ENCODE peak calls at places on chromosomes 5 and 9, in seven cellular contexts. F is heart right ventricle, Y is tibial artery, V is lower lobe of right lung, O is foreskin fibroblast, U is psoas muscle, T is suprapubic skin. I is an unnamed sample.

GRCh38 chr5:14258840-14259239 is 115.7 kb downstream of the TRIO start:
- DNase-seq in Y (no peak), T (no peak), U (no peak), V (no peak), O (no peak), F (no peak), I (no peak)

GRCh38 chr5:79133121-79133656 is 21.6 kb downstream of the BHMT start:
- DNase-seq in F (no peak), Y (no peak), T (no peak), U (no peak), O (peak), V (no peak), I (peak)

GRCh38 chr5:148583421-148583965 is 70.8 kb downstream of the HTR4 start:
- DNase-seq in T (no peak), F (no peak), Y (no peak), V (no peak), U (no peak), O (no peak), I (no peak)

GRCh38 chr5:138303365-138303764 is 28.2 kb downstream of the CDC25C start:
- DNase-seq in F (no peak), O (peak), Y (no peak), V (no peak), U (no peak), T (no peak), I (peak)

GRCh38 chr5:54148858-54149257 is 161.5 kb downstream of the ARL15 start:
- DNase-seq in T (no peak), V (no peak), Y (no peak), U (no peak), O (no peak), F (no peak), I (peak)

GRCh38 chr5:139904566-139905400 is 109.2 kb downstream of the PSD2 start:
- DNase-seq in T (peak), O (peak), F (no peak), Y (no peak), U (no peak), V (no peak), I (no peak)

GRCh38 chr5:157651623-157652376 is 438 bp downstream of the SOX30 start:
- DNase-seq in Y (peak), V (peak), U (peak), T (no peak), F (peak), O (no peak), I (peak)

GRCh38 chr5:78916044-78916443 is 69.1 kb downstream of the ARSB start:
- DNase-seq in F (no peak), Y (no peak), V (no peak), U (no peak), T (no peak), O (no peak), I (no peak)

GRCh38 chr5:59745422-59745863 is 148.1 kb downstream of the PDE4D start:
- DNase-seq in U (peak), O (peak), T (no peak), F (no peak), Y (peak), V (no peak), I (peak)

GRCh38 chr5:10151656-10152055 is 98.0 kb downstream of the ATPSCKMT start:
- DNase-seq in Y (no peak), T (no peak), V (no peak), F (no peak), O (no peak), U (no peak), I (no peak)

GRCh38 chr5:72611111-72611724 is 104.0 kb upstream of the ZNF366 start:
- DNase-seq in V (peak), F (peak), T (no peak), O (peak), U (peak), Y (peak), I (peak)

GRCh38 chr5:116487045-116487444 is 87.6 kb downstream of the SEMA6A start:
- DNase-seq in Y (no peak), T (no peak), V (no peak), F (no peak), U (no peak), O (no peak), I (no peak)

GRCh38 chr5:99122976-99123375 is 194.2 kb upstream of the CHD1 start:
- DNase-seq in V (no peak), F (no peak), O (no peak), Y (no peak), U (no peak), T (no peak), I (no peak)

GRCh38 chr9:117616436-117616835 is 87.8 kb upstream of the TLR4 start:
- DNase-seq in O (no peak), T (no peak), U (no peak), F (no peak), V (no peak), Y (no peak), I (no peak)

GRCh38 chr5:90279091-90279490 is 130.5 kb downstream of the CETN3 start:
- DNase-seq in F (no peak), O (peak), U (no peak), T (no peak), V (no peak), Y (no peak), I (no peak)

GRCh38 chr5:35198096-35198495 is 32.2 kb downstream of the PRLR start:
- DNase-seq in V (peak), T (no peak), Y (peak), O (peak), F (peak), U (peak), I (peak)

GRCh38 chr5:180170111-180170809 is 38.8 kb downstream of the RASGEF1C start:
- DNase-seq in U (no peak), Y (no peak), O (no peak), F (no peak), T (no peak), V (no peak), I (no peak)

GRCh38 chr9:35659340-35659739 is 1.2 kb downstream of the CCDC107 start:
- DNase-seq in U (no peak), O (peak), T (no peak), V (no peak), Y (peak), F (no peak), I (peak)

GRCh38 chr9:125759812-125760134 is 12.6 kb downstream of the PBX3 start:
- DNase-seq in O (no peak), F (no peak), V (no peak), Y (no peak), U (no peak), T (no peak), I (no peak)

GRCh38 chr5:149407331-149408251 is 28.5 kb upstream of the IL17B start:
- DNase-seq in V (no peak), O (no peak), Y (no peak), F (no peak), U (no peak), T (no peak), I (peak)

GRCh38 chr9:133403766-133404439 is 13.9 kb downstream of the REXO4 start:
- DNase-seq in T (no peak), U (peak), F (no peak), V (peak), O (no peak), Y (no peak), I (peak)

GRCh38 chr9:34256104-34256503 is 73.0 kb downstream of the KIF24 start:
- DNase-seq in O (no peak), F (no peak), U (peak), T (no peak), Y (no peak), V (no peak), I (no peak)

GRCh38 chr9:90340421-90340820 is 302.2 kb downstream of the DIRAS2 start:
- DNase-seq in U (no peak), F (no peak), V (no peak), Y (no peak), T (no peak), O (peak), I (peak)

GRCh38 chr9:101907466-101907865 is 169.0 kb upstream of the GRIN3A start:
- DNase-seq in T (no peak), Y (no peak), V (no peak), O (no peak), U (no peak), F (no peak), I (no peak)

GRCh38 chr5:148145916-148146315 is 22.4 kb upstream of the SPINK14 start:
- DNase-seq in F (no peak), T (no peak), O (no peak), U (no peak), V (no peak), Y (no peak), I (peak)

GRCh38 chr9:137138058-137138697 is 776 bp upstream of the GRIN1 start:
- DNase-seq in U (no peak), F (no peak), V (no peak), T (no peak), Y (no peak), O (no peak), I (no peak)

GRCh38 chr5:119411935-119412623 is 40.2 kb upstream of the HSD17B4 start:
- DNase-seq in U (peak), F (peak), O (peak), T (no peak), Y (peak), V (no peak), I (peak)

GRCh38 chr5:109016300-109016699 is 268.6 kb downstream of the FER start:
- DNase-seq in U (no peak), F (no peak), O (no peak), T (no peak), Y (no peak), V (no peak), I (peak)

GRCh38 chr9:20508242-20508641 is 114.1 kb downstream of the MLLT3 start:
- DNase-seq in Y (no peak), F (no peak), T (no peak), U (no peak), O (no peak), V (no peak), I (no peak)

GRCh38 chr9:74125916-74126315 is 371.2 kb upstream of the RORB start:
- DNase-seq in T (no peak), O (no peak), Y (no peak), U (no peak), F (no peak), V (no peak), I (no peak)

GRCh38 chr5:59548807-59549357 is 344.6 kb downstream of the PDE4D start:
- DNase-seq in T (no peak), Y (no peak), O (no peak), F (no peak), U (no peak), V (no peak), I (no peak)

GRCh38 chr9:70413427-70413797 is 1.0 kb downstream of the KLF9 start:
- DNase-seq in Y (no peak), U (no peak), O (no peak), V (no peak), F (peak), T (no peak), I (no peak)

GRCh38 chr9:89547000-89547399 is 49.1 kb upstream of the SEMA4D start:
- DNase-seq in U (no peak), V (no peak), Y (no peak), F (no peak), T (no peak), O (no peak), I (no peak)

GRCh38 chr5:99104538-99105132 is 175.8 kb upstream of the CHD1 start:
- DNase-seq in Y (no peak), V (no peak), T (no peak), O (peak), F (no peak), U (no peak), I (peak)

GRCh38 chr9:2967779-2968178 is 123.9 kb upstream of the PUM3 start:
- DNase-seq in T (no peak), Y (no peak), O (peak), V (no peak), U (no peak), F (no peak), I (no peak)

GRCh38 chr5:98905857-98906688 is 22.7 kb downstream of the CHD1 start:
- DNase-seq in Y (no peak), V (no peak), F (no peak), O (no peak), T (no peak), U (no peak), I (peak)

GRCh38 chr9:128190516-128191405 is 611 bp downstream of the CIZ1 start:
- DNase-seq in T (no peak), V (no peak), U (no peak), F (peak), Y (peak), O (no peak), I (no peak)

GRCh38 chr5:111953351-111954127 is 196.5 kb upstream of the NREP start:
- DNase-seq in V (no peak), O (no peak), U (no peak), F (no peak), T (no peak), Y (no peak), I (peak)

GRCh38 chr5:137733011-137733410 is 2.9 kb downstream of the KLHL3 start:
- DNase-seq in O (no peak), V (no peak), U (no peak), F (no peak), T (no peak), Y (no peak), I (no peak)

GRCh38 chr9:104923740-104924139 is 4.2 kb downstream of the ABCA1 start:
- DNase-seq in O (no peak), U (no peak), T (no peak), Y (no peak), F (no peak), V (no peak), I (no peak)

DNA sequence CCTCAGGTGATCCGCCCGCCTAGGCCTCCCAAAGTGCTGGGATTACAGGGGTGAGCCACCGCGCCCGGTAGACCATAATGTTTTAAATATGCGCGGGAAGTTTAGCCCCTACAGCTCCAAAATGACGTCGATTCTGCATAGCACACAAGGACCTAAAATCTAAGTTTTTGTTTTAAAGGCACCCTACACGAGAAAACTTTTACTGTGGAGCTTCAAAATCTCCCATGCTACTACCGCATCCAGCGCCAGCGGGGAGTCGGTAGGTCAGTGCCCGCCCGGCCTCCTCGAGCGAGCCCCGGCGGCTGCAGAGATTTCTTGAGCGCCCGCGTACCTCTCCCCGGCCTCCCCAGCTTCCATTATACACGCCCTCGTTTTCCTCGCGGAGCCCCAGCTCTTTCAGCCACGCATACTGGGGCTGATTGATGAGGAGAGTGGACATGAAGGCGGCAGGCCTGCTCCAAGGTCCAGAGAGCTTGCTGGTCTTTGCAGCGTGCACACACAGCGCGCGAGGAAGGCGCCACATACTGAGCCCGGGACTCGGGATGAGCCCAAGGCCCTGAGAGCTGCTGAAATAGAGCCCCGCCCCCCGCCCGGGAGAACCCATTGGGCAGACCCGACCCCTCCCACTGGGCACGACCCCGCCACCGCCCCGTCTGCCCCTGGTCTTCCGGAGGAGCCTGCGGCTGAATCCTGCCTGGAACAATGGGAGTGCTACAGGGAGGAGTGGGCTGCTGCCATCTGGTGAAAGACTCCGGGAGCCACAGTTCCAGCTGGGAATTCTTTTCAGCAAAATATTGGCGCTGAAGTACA is at the start of gene ALDH7A1:
- DNase-seq in F (peak), U (peak), O (peak), Y (peak), T (peak), V (peak), I (peak)
- TF ChIP-seq CTCF in F (peak), U (peak), O (peak), Y (peak), T (no peak), V (peak), I (peak)

DNA sequence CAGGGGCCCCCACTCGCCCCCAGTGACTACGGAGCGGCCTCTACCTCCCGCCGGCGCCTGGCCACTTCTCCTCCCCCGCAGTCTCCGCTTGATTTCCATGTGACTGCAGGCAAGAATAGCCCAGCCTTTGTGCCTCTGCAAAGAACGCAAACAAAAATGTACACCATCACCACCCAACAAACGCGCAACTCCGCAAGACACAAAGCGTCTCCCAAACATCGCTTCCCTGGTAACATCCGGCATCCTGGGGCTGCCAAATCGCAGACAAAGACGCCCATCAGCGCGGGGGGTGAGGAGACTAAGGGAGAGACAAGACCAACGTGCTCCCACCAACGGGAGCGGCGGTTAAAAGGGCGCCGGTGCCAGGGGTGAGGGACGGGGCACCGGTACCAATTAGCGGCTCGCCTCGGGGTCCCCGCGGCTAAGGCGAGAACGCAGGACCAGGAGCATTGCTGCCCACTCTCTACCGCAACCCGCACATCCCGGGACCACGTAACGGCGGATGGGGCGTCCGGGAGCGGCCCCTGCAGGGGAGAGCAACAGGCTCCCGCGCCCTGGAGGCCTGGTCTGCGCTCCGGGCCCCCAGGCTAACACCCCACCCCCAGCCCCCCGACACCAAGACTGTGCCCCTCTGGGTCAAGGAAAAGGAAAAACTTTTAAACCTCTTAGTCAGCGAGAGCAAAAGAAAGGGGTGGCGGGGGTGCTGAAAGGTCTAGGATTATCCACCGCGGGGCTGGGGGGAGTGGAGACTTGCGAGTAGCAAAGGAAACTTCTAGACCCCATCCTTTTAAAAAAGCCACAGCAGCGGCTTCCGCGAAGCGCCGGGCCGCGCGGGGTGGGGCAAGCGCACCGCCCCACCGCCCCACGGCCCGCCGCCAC is 885 bp downstream of the MPDZ start:
- DNase-seq in V (peak), T (peak), O (peak), Y (peak), U (peak), F (peak), I (peak)
- H3K4me3 ChIP-seq in V (peak), T (peak), O (peak), Y (peak), U (peak), F (peak), I (peak)

DNA sequence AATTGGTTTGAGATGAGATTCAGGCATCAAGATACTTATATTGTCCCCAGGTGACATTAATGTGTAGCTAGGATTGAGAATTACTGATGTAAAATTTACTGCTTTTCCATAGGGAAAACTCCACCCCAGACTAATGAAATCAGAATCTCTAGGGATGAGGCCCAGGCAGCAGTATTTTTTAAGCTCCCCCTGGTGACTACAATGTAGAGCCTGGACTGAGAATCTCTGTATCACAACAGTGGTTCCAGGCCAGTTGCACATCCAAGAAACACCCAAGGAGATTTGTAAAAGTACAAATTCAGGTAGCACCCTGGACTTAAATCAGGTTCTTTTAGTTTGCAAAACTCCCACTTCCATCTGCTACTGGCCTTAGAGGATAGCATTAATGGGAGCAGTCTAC is 185.7 kb downstream of the MARCHF11 start:
- DNase-seq in F (no peak), T (no peak), Y (no peak), U (no peak), V (no peak), O (no peak), I (peak)
- TF ChIP-seq CTCF in F (peak), T (no peak), Y (no peak), U (no peak), V (no peak), O (peak), I (peak)

DNA sequence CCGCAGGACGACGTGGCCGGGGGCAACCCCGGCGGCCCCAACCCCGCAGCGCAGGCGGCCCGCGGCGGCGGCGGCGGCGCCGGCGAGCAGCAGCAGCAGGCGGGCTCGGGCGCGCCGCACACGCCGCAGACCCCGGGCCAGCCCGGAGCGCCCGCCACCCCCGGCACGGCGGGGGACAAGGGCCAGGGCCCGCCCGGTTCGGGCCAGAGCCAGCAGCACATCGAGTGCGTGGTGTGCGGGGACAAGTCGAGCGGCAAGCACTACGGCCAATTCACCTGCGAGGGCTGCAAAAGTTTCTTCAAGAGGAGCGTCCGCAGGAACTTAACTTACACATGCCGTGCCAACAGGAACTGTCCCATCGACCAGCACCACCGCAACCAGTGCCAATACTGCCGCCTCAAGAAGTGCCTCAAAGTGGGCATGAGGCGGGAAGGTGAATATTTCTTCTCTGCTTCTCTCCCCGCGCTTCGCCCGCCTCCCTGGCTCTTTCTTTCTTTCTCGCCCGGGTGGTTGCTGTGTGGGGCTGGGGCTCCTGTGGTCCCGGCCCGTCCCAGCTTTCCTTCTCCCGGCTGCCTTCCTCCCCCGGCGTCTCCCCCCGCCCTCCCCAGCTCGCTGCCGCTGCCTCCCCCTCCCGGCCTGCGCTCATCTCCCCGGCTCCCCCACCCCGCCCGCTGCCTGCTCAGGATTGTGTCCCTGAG is 2.2 kb downstream of the NR2F1 start:
- DNase-seq in O (no peak), T (no peak), Y (no peak), V (no peak), U (peak), F (no peak), I (no peak)
- H3K4me3 ChIP-seq in O (peak), T (peak), Y (peak), V (peak), U (peak), F (peak), I (peak)

GRCh38 chr9:14347408-14348224 is 33.7 kb upstream of the NFIB start:
- DNase-seq in U (peak), T (no peak), F (peak), V (no peak), Y (peak), O (no peak), I (peak)
- TF ChIP-seq CTCF in U (peak), T (no peak), F (peak), V (no peak), Y (no peak), O (no peak), I (peak)

GRCh38 chr9:136087741-136088480 is 7.2 kb downstream of the NACC2 start:
- DNase-seq in O (no peak), T (no peak), F (peak), Y (no peak), V (peak), U (peak), I (no peak)
- H3K4me3 ChIP-seq in O (no peak), T (no peak), F (no peak), Y (no peak), V (no peak), U (peak), I (no peak)